ENCODE peak calls at places on chromosomes 1 and 21, in eight cellular contexts. S is breast epithelium, A is heart right ventricle, N is stomach, T is A549, K is heart left ventricle, F is RWPE1, G is psoas muscle. E is an unnamed sample.

GRCh38 chr1:37282763-37283162 is 191.6 kb upstream of the ZC3H12A start:
- DNase-seq in S (no peak), A (no peak), N (no peak), T (no peak), K (no peak), F (no peak), G (no peak), E (no peak)

GRCh38 chr1:2786329-2787162 is 14.9 kb downstream of the TTC34 start:
- DNase-seq in S (no peak), A (peak; percentile 67), N (peak; percentile 57), T (peak; percentile 15), K (no peak), F (no peak), G (peak; percentile 60), E (peak; percentile 77)

GRCh38 chr1:59892836-59893811 is 33.4 kb downstream of the CYP2J2 start:
- DNase-seq in S (no peak), A (no peak), N (no peak), T (no peak), K (no peak), F (peak; percentile 31), G (no peak), E (no peak)

GRCh38 chr1:73998348-73998959 is 199.5 kb downstream of the LRRIQ3 start:
- DNase-seq in S (no peak), A (no peak), N (no peak), T (peak; percentile 0), K (no peak), F (peak; percentile 3), G (no peak), E (no peak)

GRCh38 chr1:158717344-158717743 is 3.2 kb downstream of the OR6K3 start:
- DNase-seq in S (no peak), A (no peak), N (no peak), T (no peak), K (no peak), F (peak; percentile 1), G (no peak), E (no peak)

GRCh38 chr1:33337994-33338494 is 17.1 kb upstream of the A3GALT2 start:
- DNase-seq in S (no peak), A (no peak), N (no peak), T (no peak), K (no peak), F (no peak), G (no peak), E (no peak)

GRCh38 chr21:31624181-31624580 is 35.3 kb upstream of the SOD1 start:
- DNase-seq in S (no peak), A (no peak), N (no peak), T (no peak), K (no peak), F (no peak), G (no peak), E (no peak)

GRCh38 chr21:42734323-42734971 is 81.0 kb downstream of the PDE9A start:
- DNase-seq in S (no peak), A (no peak), N (no peak), T (peak; percentile 36), K (no peak), F (no peak), G (no peak), E (no peak)

GRCh38 chr1:234750922-234751595 is 141.1 kb upstream of the IRF2BP2 start:
- DNase-seq in S (no peak), A (no peak), N (peak; percentile 64), T (no peak), K (no peak), F (no peak), G (no peak), E (no peak)

GRCh38 chr1:32771561-32772280 is 45.4 kb downstream of the YARS1 start:
- DNase-seq in S (no peak), A (no peak), N (no peak), T (no peak), K (no peak), F (no peak), G (no peak), E (no peak)

GRCh38 chr1:33724348-33724747 is 139.5 kb upstream of the HMGB4 start:
- DNase-seq in S (no peak), A (no peak), N (no peak), T (no peak), K (no peak), F (no peak), G (no peak), E (no peak)

GRCh38 chr1:156247460-156248322 is at the start of gene PAQR6:
- DNase-seq in S (peak; percentile 61), A (peak; percentile 50), N (peak; percentile 58), T (no peak), K (peak; percentile 41), F (no peak), G (peak; percentile 29), E (no peak)

GRCh38 chr1:211518330-211519289 is 26.6 kb upstream of the RD3 start:
- DNase-seq in S (no peak), A (no peak), N (no peak), T (no peak), K (no peak), F (no peak), G (no peak), E (no peak)

GRCh38 chr1:61287014-61287413 is 204.7 kb downstream of the NFIA start:
- DNase-seq in S (no peak), A (no peak), N (no peak), T (no peak), K (no peak), F (no peak), G (no peak), E (no peak)

GRCh38 chr1:161045749-161046573 is at the start of gene USF1:
- DNase-seq in S (peak; percentile 95), A (peak; percentile 90), N (peak; percentile 96), T (peak; percentile 97), K (peak; percentile 93), F (peak; percentile 93), G (peak; percentile 96), E (peak; percentile 95)

GRCh38 chr1:107877092-107877491 is 87.9 kb downstream of the VAV3 start:
- DNase-seq in S (no peak), A (no peak), N (no peak), T (no peak), K (no peak), F (peak; percentile 7), G (no peak), E (no peak)

GRCh38 chr1:169741666-169742394 is 8.0 kb upstream of the SELE start:
- DNase-seq in S (no peak), A (no peak), N (no peak), T (no peak), K (no peak), F (no peak), G (no peak), E (no peak)
- H3K27ac ChIP-seq in S (no peak overlapping the region), A (no peak overlapping the region), N (no peak overlapping the region), T (no peak overlapping the region), K (no peak overlapping the region), F (no peak overlapping the region), G (no peak overlapping the region), E (no peak overlapping the region)

GRCh38 chr1:12338793-12339192 is 109.0 kb downstream of the VPS13D start:
- DNase-seq in S (no peak), A (no peak), N (no peak), T (no peak), K (no peak), F (no peak), G (no peak), E (no peak)

GRCh38 chr1:12338017-12338416 is 108.2 kb downstream of the VPS13D start:
- DNase-seq in S (no peak), A (no peak), N (no peak), T (no peak), K (no peak), F (no peak), G (no peak), E (no peak)

GRCh38 chr1:12341667-12342066 is 111.8 kb downstream of the VPS13D start:
- DNase-seq in S (no peak), A (no peak), N (no peak), T (no peak), K (no peak), F (no peak), G (no peak), E (no peak)

GRCh38 chr1:12339861-12340557 is 110.2 kb downstream of the VPS13D start:
- DNase-seq in S (no peak), A (no peak), N (no peak), T (no peak), K (no peak), F (no peak), G (no peak), E (no peak)

DNA sequence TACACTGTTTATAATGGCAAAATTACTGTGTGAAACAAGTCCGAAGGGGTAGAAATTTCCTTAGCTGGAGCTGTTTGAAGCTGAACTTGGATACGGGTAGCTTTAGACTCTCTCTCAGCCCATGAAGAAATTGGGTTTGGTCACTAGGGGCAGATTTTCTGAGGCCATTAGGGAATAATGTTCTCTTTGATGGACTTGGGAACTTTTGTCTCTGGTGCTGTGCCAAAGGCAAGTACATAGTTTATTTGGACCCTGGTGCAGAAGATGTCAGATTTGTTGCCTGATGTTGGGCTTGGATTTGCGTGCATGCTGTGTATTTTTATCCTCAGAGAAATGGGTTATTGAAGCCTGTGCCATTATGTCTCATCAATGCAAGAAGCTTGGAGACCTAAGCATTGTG is 109.6 kb downstream of the VPS13D start:
- DNase-seq in S (no peak), A (no peak), N (no peak), T (no peak), K (peak; percentile 54), F (no peak), G (no peak), E (no peak)
- H3K27ac ChIP-seq in S (no peak overlapping the region), A (peak overlapping the region; percentile 73), N (peak overlapping the region; percentile 38), T (no peak overlapping the region), K (peak overlapping the region; percentile 76), F (no peak overlapping the region), G (peak overlapping the region; percentile 65), E (no peak overlapping the region)

GRCh38 chr1:15684468-15685283 is 556 bp downstream of the PLEKHM2 start:
- DNase-seq in S (peak; percentile 26), A (peak; percentile 47), N (peak; percentile 51), T (peak; percentile 60), K (peak; percentile 51), F (peak; percentile 36), G (peak; percentile 78), E (peak; percentile 54)
- H3K27ac ChIP-seq in S (peak overlapping the region; percentile 95), A (peak overlapping the region; percentile 91), N (peak overlapping the region; percentile 99), T (peak overlapping the region; percentile 98), K (peak overlapping the region; percentile 93), F (peak overlapping the region; percentile 97), G (peak overlapping the region; percentile 96), E (peak overlapping the region; percentile 75)

GRCh38 chr1:192225266-192225665 is 67.0 kb downstream of the RGS18 start:
- DNase-seq in S (no peak), A (no peak), N (no peak), T (no peak), K (no peak), F (no peak), G (no peak), E (no peak)
- H3K27ac ChIP-seq in S (no peak overlapping the region), A (no peak overlapping the region), N (no peak overlapping the region), T (no peak overlapping the region), K (no peak overlapping the region), F (no peak overlapping the region), G (no peak overlapping the region), E (no peak overlapping the region)